ENCODE peak calls at places on chromosomes 6 and 20, in four cellular contexts. One of them, this sample, is unnamed.

GRCh38 chr20:43915209-43916072 is 789 bp downstream of the TOX2 start:
- DNase-seq in HCT116: no peak
- DNase-seq in spleen: no peak
- DNase-seq in transverse colon: peak; percentile 30
- DNase-seq in this sample: no peak

GRCh38 chr6:106981901-106982300 is 7.4 kb upstream of the CD24 start:
- DNase-seq in HCT116: no peak
- DNase-seq in spleen: no peak
- DNase-seq in transverse colon: no peak
- DNase-seq in this sample: no peak

GRCh38 chr6:110626442-110626841 is 150.0 kb upstream of the SLC22A16 start:
- DNase-seq in HCT116: no peak
- DNase-seq in spleen: no peak
- DNase-seq in transverse colon: no peak
- DNase-seq in this sample: no peak

GRCh38 chr6:138485005-138485545 is 14.2 kb downstream of the NHSL1 start:
- DNase-seq in HCT116: no peak
- DNase-seq in spleen: no peak
- DNase-seq in transverse colon: no peak
- DNase-seq in this sample: no peak

GRCh38 chr6:154995241-154996162 is at the start of gene TIAM2:
- DNase-seq in HCT116: no peak
- DNase-seq in spleen: no peak
- DNase-seq in transverse colon: no peak
- DNase-seq in this sample: no peak

GRCh38 chr6:49348561-49348960 is 114.5 kb downstream of the MMUT start:
- DNase-seq in HCT116: no peak
- DNase-seq in spleen: no peak
- DNase-seq in transverse colon: no peak
- DNase-seq in this sample: no peak

GRCh38 chr20:5041433-5041832 is 40.1 kb upstream of the SLC23A2 start:
- DNase-seq in HCT116: no peak
- DNase-seq in spleen: no peak
- DNase-seq in transverse colon: no peak
- DNase-seq in this sample: no peak

GRCh38 chr20:62046431-62046830 is 19.2 kb downstream of the TAF4 start:
- DNase-seq in HCT116: no peak
- DNase-seq in spleen: peak; percentile 25
- DNase-seq in transverse colon: no peak
- DNase-seq in this sample: no peak

GRCh38 chr20:10609726-10610125 is 64.1 kb downstream of the JAG1 start:
- DNase-seq in HCT116: no peak
- DNase-seq in spleen: no peak
- DNase-seq in transverse colon: no peak
- DNase-seq in this sample: no peak

GRCh38 chr20:10605547-10606195 is 68.1 kb downstream of the JAG1 start:
- DNase-seq in HCT116: no peak
- DNase-seq in spleen: no peak
- DNase-seq in transverse colon: no peak
- DNase-seq in this sample: no peak

GRCh38 chr20:10611357-10611756 is 62.4 kb downstream of the JAG1 start:
- DNase-seq in HCT116: no peak
- DNase-seq in spleen: no peak
- DNase-seq in transverse colon: peak; percentile 50
- DNase-seq in this sample: no peak

GRCh38 chr20:10610266-10610665 is 63.5 kb downstream of the JAG1 start:
- DNase-seq in HCT116: no peak
- DNase-seq in spleen: no peak
- DNase-seq in transverse colon: no peak
- DNase-seq in this sample: no peak

GRCh38 chr20:10609276-10609675 is 64.5 kb downstream of the JAG1 start:
- DNase-seq in HCT116: no peak
- DNase-seq in spleen: no peak
- DNase-seq in transverse colon: no peak
- DNase-seq in this sample: no peak
- H3K27ac ChIP-seq in HCT116: no peak overlapping the region
- H3K27ac ChIP-seq in spleen: peak overlapping the region; percentile 39
- H3K27ac ChIP-seq in transverse colon: peak overlapping the region; percentile 64
- H3K27ac ChIP-seq in this sample: peak overlapping the region; percentile 73

GRCh38 chr6:27248783-27249182 is 1.3 kb downstream of the PRSS16 start:
- DNase-seq in HCT116: no peak
- DNase-seq in spleen: no peak
- DNase-seq in transverse colon: no peak
- DNase-seq in this sample: no peak

GRCh38 chr6:27250277-27250954 is 2.9 kb downstream of the PRSS16 start:
- DNase-seq in HCT116: no peak
- DNase-seq in spleen: no peak
- DNase-seq in transverse colon: no peak
- DNase-seq in this sample: no peak

GRCh38 chr6:27250955-27251671 is 3.6 kb downstream of the PRSS16 start:
- DNase-seq in HCT116: peak; percentile 77
- DNase-seq in spleen: peak; percentile 86
- DNase-seq in transverse colon: peak; percentile 96
- DNase-seq in this sample: no peak

GRCh38 chr6:27254566-27254965 is 7.1 kb downstream of the PRSS16 start:
- DNase-seq in HCT116: no peak
- DNase-seq in spleen: no peak
- DNase-seq in transverse colon: no peak
- DNase-seq in this sample: no peak

DNA sequence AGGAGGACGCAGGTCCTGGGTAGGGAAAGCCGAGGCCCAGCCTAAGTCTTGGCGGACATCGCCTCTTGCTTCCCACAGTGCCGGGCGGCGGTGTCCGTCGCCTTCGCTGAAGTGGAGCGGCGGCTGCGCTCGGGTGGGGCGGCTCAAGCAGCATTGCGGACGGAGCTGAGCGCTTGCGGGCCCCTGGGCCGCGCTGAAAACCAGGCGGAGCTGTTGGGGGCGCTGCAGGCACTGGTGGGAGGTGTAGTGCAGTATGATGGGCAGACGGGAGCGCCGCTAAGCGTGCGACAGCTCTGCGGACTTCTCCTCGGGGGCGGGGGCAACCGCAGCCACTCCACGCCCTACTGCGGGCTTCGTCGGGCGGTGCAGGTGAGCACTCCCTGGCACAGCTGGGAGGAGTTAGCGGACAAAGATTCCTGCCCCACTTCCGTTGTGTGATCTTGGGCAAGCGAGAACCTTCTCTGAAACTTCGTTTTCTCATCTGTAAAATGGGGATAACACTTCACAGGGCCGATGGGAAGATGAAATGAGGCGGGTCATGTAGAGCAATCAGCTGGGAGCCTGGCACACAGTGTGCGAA is 4.3 kb downstream of the PRSS16 start:
- DNase-seq in HCT116: peak; percentile 85
- DNase-seq in spleen: peak; percentile 89
- DNase-seq in transverse colon: peak; percentile 94
- DNase-seq in this sample: no peak
- TF ChIP-seq POLR2AphosphoS5 in HCT116: peak; percentile 80
- TF ChIP-seq POLR2AphosphoS5 in spleen: peak; percentile 60
- TF ChIP-seq POLR2AphosphoS5 in transverse colon: peak; percentile 81
- TF ChIP-seq POLR2AphosphoS5 in this sample: no peak

DNA sequence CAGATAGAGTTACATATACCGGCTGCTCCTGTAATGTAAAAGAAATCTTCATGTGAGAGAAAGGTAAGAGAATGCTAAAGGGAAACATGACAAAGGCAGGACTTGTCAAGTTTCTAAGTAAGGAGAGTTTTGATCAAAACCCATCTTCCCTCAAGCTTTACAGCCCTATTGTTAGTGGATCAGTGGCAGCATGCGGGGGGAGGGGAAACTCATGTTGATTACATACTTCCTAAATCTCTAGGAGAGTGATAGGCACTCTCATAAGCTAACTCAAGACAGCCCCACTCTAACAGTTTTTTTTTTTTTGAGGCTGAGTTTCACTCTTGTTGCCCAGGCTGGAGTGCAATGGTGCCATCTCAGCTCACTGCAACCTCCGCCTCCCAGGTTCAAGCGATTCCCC is 18.6 kb upstream of the DST start:
- DNase-seq in HCT116: no peak
- DNase-seq in spleen: no peak
- DNase-seq in transverse colon: no peak
- DNase-seq in this sample: no peak
- H3K27ac ChIP-seq in HCT116: no peak overlapping the region
- H3K27ac ChIP-seq in spleen: no peak overlapping the region
- H3K27ac ChIP-seq in transverse colon: no peak overlapping the region
- H3K27ac ChIP-seq in this sample: no peak overlapping the region

GRCh38 chr20:46660487-46660886 is 9.2 kb upstream of the SLC13A3 start:
- DNase-seq in HCT116: no peak
- DNase-seq in spleen: no peak
- DNase-seq in transverse colon: no peak
- DNase-seq in this sample: no peak
- TF ChIP-seq POLR2AphosphoS5 in HCT116: no peak
- TF ChIP-seq POLR2AphosphoS5 in spleen: no peak
- TF ChIP-seq POLR2AphosphoS5 in transverse colon: no peak
- TF ChIP-seq POLR2AphosphoS5 in this sample: no peak

DNA sequence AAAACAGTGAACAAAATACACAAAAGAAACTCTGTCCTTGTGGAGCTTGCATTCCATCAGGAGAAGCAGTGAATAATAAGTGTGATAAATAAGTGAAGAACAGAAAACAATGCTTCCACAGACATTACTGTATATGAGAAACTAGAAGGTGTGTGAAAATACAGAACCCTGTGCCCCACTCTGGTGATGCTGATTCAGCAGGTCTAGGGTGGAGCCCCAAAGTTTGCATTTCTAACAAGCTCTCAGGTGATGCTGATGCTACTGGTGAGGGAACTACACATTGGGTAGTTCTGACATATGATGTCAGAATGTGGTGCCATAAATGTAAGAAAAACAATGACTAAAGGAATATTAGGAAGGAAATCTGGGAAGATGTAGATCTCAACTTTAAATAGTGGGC is 601.4 kb upstream of the BTBD3 start:
- DNase-seq in HCT116: no peak
- DNase-seq in spleen: no peak
- DNase-seq in transverse colon: no peak
- DNase-seq in this sample: no peak
- H3K27ac ChIP-seq in HCT116: no peak overlapping the region
- H3K27ac ChIP-seq in spleen: no peak overlapping the region
- H3K27ac ChIP-seq in transverse colon: no peak overlapping the region
- H3K27ac ChIP-seq in this sample: no peak overlapping the region